ENCODE peak calls at places on chromosomes 11 and 22, in four cellular contexts. X is activated T-helper 1 cell treated with anti-CD3 and anti-CD28 coated beads, Interleukin-2, amount 50 U/mL, for 16 hours; Z is naive B cell; A is heart right ventricle. P is an unnamed sample.
A peak's percentile ranks its signal among the peaks of the same experiment; 100 is the strongest.

GRCh38 chr11:66868726-66869291 is 11.9 kb downstream of the LRFN4 start:
- DNase-seq in X (peak; percentile 65), Z (peak; percentile 78), A (no peak), P (peak; percentile 40)

GRCh38 chr11:46112961-46113617 is 8.2 kb downstream of the PHF21A start:
- DNase-seq in X (no peak), Z (peak; percentile 54), A (no peak), P (no peak)

GRCh38 chr22:26559961-26560575 is 29.9 kb downstream of the TPST2 start:
- DNase-seq in X (no peak), Z (no peak), A (no peak), P (no peak)

GRCh38 chr11:102436546-102436945 is 16.0 kb downstream of the TMEM123 start:
- DNase-seq in X (no peak), Z (no peak), A (no peak), P (no peak)

GRCh38 chr22:31211862-31212730 is at the start of gene LIMK2:
- DNase-seq in X (peak; percentile 93), Z (peak; percentile 96), A (peak; percentile 96), P (peak; percentile 60)

GRCh38 chr22:41782316-41782715 is 18.2 kb upstream of the CCDC134 start:
- DNase-seq in X (no peak), Z (no peak), A (no peak), P (no peak)

GRCh38 chr22:23193420-23193819 is 13.1 kb downstream of the BCR start:
- DNase-seq in X (no peak), Z (no peak), A (no peak), P (no peak)

GRCh38 chr11:68956142-68956541 is 24.6 kb downstream of the MRGPRD start:
- DNase-seq in X (no peak), Z (no peak), A (no peak), P (no peak)

GRCh38 chr11:420054-420910 is 5.5 kb upstream of the SIGIRR start:
- DNase-seq in X (no peak), Z (no peak), A (peak; percentile 14), P (no peak)

GRCh38 chr22:47304191-47304831 is 541.9 kb downstream of the TBC1D22A start:
- DNase-seq in X (no peak), Z (no peak), A (no peak), P (no peak)

GRCh38 chr22:27420817-27421361 is 380.7 kb downstream of the MN1 start:
- DNase-seq in X (no peak), Z (no peak), A (peak; percentile 74), P (no peak)

GRCh38 chr11:67435031-67435726 is 2.3 kb downstream of the PTPRCAP start:
- DNase-seq in X (no peak), Z (no peak), A (no peak), P (no peak)

GRCh38 chr11:19276859-19277808 is 36.4 kb upstream of the E2F8 start:
- DNase-seq in X (no peak), Z (no peak), A (no peak), P (no peak)

GRCh38 chr11:128590587-128590986 is 3.2 kb upstream of the ETS1 start:
- DNase-seq in X (no peak), Z (no peak), A (no peak), P (no peak)

GRCh38 chr11:33025339-33025722 is 9.7 kb downstream of the DEPDC7 start:
- DNase-seq in X (no peak), Z (no peak), A (no peak), P (no peak)

GRCh38 chr11:106988151-106988806 is 30.0 kb downstream of the GUCY1A2 start:
- DNase-seq in X (no peak), Z (no peak), A (no peak), P (no peak)

GRCh38 chr22:41288245-41288946 is 2.4 kb upstream of the RANGAP1 start:
- DNase-seq in X (no peak), Z (no peak), A (no peak), P (no peak)

GRCh38 chr11:126371595-126371994 is 16.1 kb downstream of the ST3GAL4 start:
- DNase-seq in X (no peak), Z (no peak), A (no peak), P (no peak)

GRCh38 chr11:58647141-58647699 is 24.8 kb downstream of the CNTF start:
- DNase-seq in X (no peak), Z (no peak), A (no peak), P (peak; percentile 48)

GRCh38 chr11:12745787-12746186 is 71.6 kb downstream of the TEAD1 start:
- DNase-seq in X (no peak), Z (no peak), A (no peak), P (no peak)

GRCh38 chr11:73366953-73367352 is 9.2 kb upstream of the RELT start:
- DNase-seq in X (no peak), Z (no peak), A (no peak), P (no peak)

GRCh38 chr11:72935705-72936104 is 121.5 kb downstream of the ATG16L2 start:
- DNase-seq in X (no peak), Z (no peak), A (no peak), P (no peak)

GRCh38 chr11:57704932-57705331 is 7.1 kb downstream of the MED19 start:
- DNase-seq in X (no peak), Z (no peak), A (no peak), P (no peak)

GRCh38 chr11:114607753-114608459 is 12.3 kb upstream of the NXPE4 start:
- DNase-seq in X (no peak), Z (no peak), A (no peak), P (no peak)

GRCh38 chr11:80082386-80082785 is 641.6 kb upstream of the TENM4 start:
- DNase-seq in X (no peak), Z (no peak), A (no peak), P (no peak)

GRCh38 chr11:73866586-73866996 is 10.1 kb downstream of the COA4 start:
- DNase-seq in X (no peak), Z (no peak), A (no peak), P (no peak)

GRCh38 chr11:116130122-116130521 is 625.9 kb upstream of the CADM1 start:
- DNase-seq in X (no peak), Z (no peak), A (no peak), P (no peak)

GRCh38 chr11:944711-945470 is 19.2 kb downstream of the AP2A2 start:
- DNase-seq in X (no peak), Z (no peak), A (no peak), P (no peak)

GRCh38 chr11:75562836-75563484 is 907 bp downstream of the SERPINH1 start:
- DNase-seq in X (no peak), Z (no peak), A (peak; percentile 50), P (no peak)

GRCh38 chr11:69120096-69120875 is 35.4 kb upstream of the SMIM38 start:
- DNase-seq in X (no peak), Z (no peak), A (no peak), P (no peak)

GRCh38 chr11:108592591-108593213 is 866 bp downstream of the EXPH5 start:
- DNase-seq in X (no peak), Z (peak; percentile 27), A (peak; percentile 19), P (no peak)

GRCh38 chr11:8728566-8728965 is 46.0 kb downstream of the RPL27A start:
- DNase-seq in X (no peak), Z (no peak), A (no peak), P (no peak)

GRCh38 chr11:92226331-92227232 is 2.0 kb downstream of the FAT3 start:
- DNase-seq in X (no peak), Z (no peak), A (peak; percentile 13), P (no peak)

P was measured in GM12878.